ENCODE peak calls at places on chromosomes 1 and 21, in seven cellular contexts. One of them, this sample, is unnamed.

GRCh38 chr1:23568608-23569383 is 9.5 kb upstream of the ID3 start:
- DNase-seq in SK-N-SH: peak; percentile 65
- DNase-seq in K562: peak; percentile 73
- DNase-seq in HepG2: no peak
- DNase-seq in H1: no peak
- DNase-seq in HCT116: no peak
- DNase-seq in GM12878: no peak
- DNase-seq in this sample: no peak

GRCh38 chr21:18603246-18603645 is 199.7 kb upstream of the TMPRSS15 start:
- DNase-seq in H1: no peak
- DNase-seq in HCT116: no peak
- DNase-seq in GM12878: no peak
- DNase-seq in K562: no peak
- DNase-seq in SK-N-SH: no peak
- DNase-seq in HepG2: no peak
- DNase-seq in this sample: no peak

GRCh38 chr1:99171126-99171813 is 93.0 kb upstream of the PLPPR4 start:
- DNase-seq in SK-N-SH: no peak
- DNase-seq in GM12878: no peak
- DNase-seq in H1: no peak
- DNase-seq in K562: no peak
- DNase-seq in HepG2: no peak
- DNase-seq in HCT116: no peak
- DNase-seq in this sample: no peak

GRCh38 chr1:230877139-230877923 is 9.0 kb upstream of the C1orf198 start:
- DNase-seq in K562: no peak
- DNase-seq in SK-N-SH: no peak
- DNase-seq in HCT116: no peak
- DNase-seq in HepG2: no peak
- DNase-seq in H1: no peak
- DNase-seq in GM12878: no peak
- DNase-seq in this sample: no peak

GRCh38 chr1:16111771-16112557 is 38.5 kb upstream of the FAM131C start:
- DNase-seq in HepG2: no peak
- DNase-seq in SK-N-SH: no peak
- DNase-seq in HCT116: no peak
- DNase-seq in GM12878: no peak
- DNase-seq in K562: no peak
- DNase-seq in H1: no peak
- DNase-seq in this sample: no peak

GRCh38 chr1:216194721-216195120 is 228.5 kb downstream of the USH2A start:
- DNase-seq in GM12878: no peak
- DNase-seq in SK-N-SH: no peak
- DNase-seq in HepG2: no peak
- DNase-seq in HCT116: no peak
- DNase-seq in K562: no peak
- DNase-seq in H1: no peak
- DNase-seq in this sample: no peak

GRCh38 chr1:86706018-86706417 is 1.6 kb downstream of the SH3GLB1 start:
- DNase-seq in HCT116: no peak
- DNase-seq in HepG2: peak; percentile 9
- DNase-seq in K562: no peak
- DNase-seq in H1: no peak
- DNase-seq in SK-N-SH: no peak
- DNase-seq in GM12878: no peak
- DNase-seq in this sample: no peak

GRCh38 chr1:218711884-218712674 is 366.9 kb downstream of the TGFB2 start:
- DNase-seq in H1: no peak
- DNase-seq in SK-N-SH: no peak
- DNase-seq in HepG2: no peak
- DNase-seq in HCT116: no peak
- DNase-seq in GM12878: no peak
- DNase-seq in K562: no peak
- DNase-seq in this sample: no peak

GRCh38 chr1:227927971-227928741 is 19.6 kb downstream of the WNT9A start:
- DNase-seq in SK-N-SH: no peak
- DNase-seq in GM12878: no peak
- DNase-seq in K562: no peak
- DNase-seq in HepG2: no peak
- DNase-seq in HCT116: no peak
- DNase-seq in H1: no peak
- DNase-seq in this sample: no peak

GRCh38 chr1:201302168-201302896 is 19.0 kb downstream of the PKP1 start:
- DNase-seq in K562: no peak
- DNase-seq in HCT116: no peak
- DNase-seq in H1: no peak
- DNase-seq in SK-N-SH: no peak
- DNase-seq in GM12878: no peak
- DNase-seq in HepG2: no peak
- DNase-seq in this sample: no peak

GRCh38 chr1:42163114-42163513 is 1.4 kb downstream of the GUCA2A start:
- DNase-seq in HCT116: no peak
- DNase-seq in K562: peak; percentile 68
- DNase-seq in HepG2: peak; percentile 27
- DNase-seq in GM12878: no peak
- DNase-seq in SK-N-SH: no peak
- DNase-seq in H1: no peak
- DNase-seq in this sample: no peak

GRCh38 chr1:179206817-179207216 is 22.7 kb downstream of the ABL2 start:
- DNase-seq in SK-N-SH: no peak
- DNase-seq in K562: no peak
- DNase-seq in H1: no peak
- DNase-seq in HCT116: no peak
- DNase-seq in GM12878: no peak
- DNase-seq in HepG2: no peak
- DNase-seq in this sample: no peak

GRCh38 chr1:100657876-100658715 is 61.4 kb upstream of the VCAM1 start:
- DNase-seq in K562: no peak
- DNase-seq in HCT116: no peak
- DNase-seq in H1: no peak
- DNase-seq in GM12878: no peak
- DNase-seq in HepG2: peak; percentile 1
- DNase-seq in SK-N-SH: peak; percentile 7
- DNase-seq in this sample: no peak

GRCh38 chr21:34313116-34313515 is 50.7 kb upstream of the KCNE2 start:
- DNase-seq in SK-N-SH: no peak
- DNase-seq in HepG2: no peak
- DNase-seq in H1: no peak
- DNase-seq in GM12878: no peak
- DNase-seq in K562: no peak
- DNase-seq in HCT116: no peak
- DNase-seq in this sample: no peak

GRCh38 chr1:221335161-221336101 is 406.5 kb downstream of the DUSP10 start:
- DNase-seq in HepG2: peak; percentile 91
- DNase-seq in K562: no peak
- DNase-seq in HCT116: no peak
- DNase-seq in H1: no peak
- DNase-seq in GM12878: no peak
- DNase-seq in SK-N-SH: peak; percentile 4
- DNase-seq in this sample: no peak
- TF ChIP-seq POLR2AphosphoS5 in HepG2: no peak
- TF ChIP-seq POLR2AphosphoS5 in K562: no peak
- TF ChIP-seq POLR2AphosphoS5 in HCT116: no peak
- TF ChIP-seq POLR2AphosphoS5 in H1: no peak
- TF ChIP-seq POLR2AphosphoS5 in GM12878: no peak
- TF ChIP-seq POLR2AphosphoS5 in SK-N-SH: peak; percentile 71
- TF ChIP-seq POLR2AphosphoS5 in this sample: no peak

DNA sequence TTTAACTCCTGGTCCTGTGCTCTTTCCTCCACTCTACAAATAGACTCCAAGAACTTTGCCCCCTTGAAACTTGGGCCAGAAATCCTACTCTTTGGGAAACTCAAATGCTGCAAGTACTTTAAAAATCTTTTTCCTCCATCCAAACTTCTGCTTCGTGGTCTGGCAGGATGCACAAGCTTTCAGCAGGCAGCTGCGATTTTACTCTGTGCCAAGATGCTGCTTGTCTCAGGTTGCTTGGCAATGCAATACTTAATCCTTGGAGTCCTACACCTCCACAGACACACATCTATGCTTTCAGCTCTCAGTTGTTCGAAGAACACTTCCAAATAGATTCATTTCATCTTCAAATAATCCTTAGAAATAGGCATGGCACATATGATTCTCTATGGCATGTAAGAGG is 435.3 kb upstream of the USP24 start:
- DNase-seq in H1: no peak
- DNase-seq in HepG2: no peak
- DNase-seq in GM12878: no peak
- DNase-seq in HCT116: no peak
- DNase-seq in K562: no peak
- DNase-seq in SK-N-SH: no peak
- DNase-seq in this sample: no peak
- TF ChIP-seq SIN3A in H1: no peak
- TF ChIP-seq SIN3A in HepG2: no peak
- TF ChIP-seq SIN3A in GM12878: no peak
- TF ChIP-seq SIN3A in HCT116: no peak
- TF ChIP-seq SIN3A in K562: no peak
- TF ChIP-seq SIN3A in SK-N-SH: no peak
- TF ChIP-seq SIN3A in this sample: no peak

GRCh38 chr21:39580744-39581143 is 32.0 kb upstream of the B3GALT5 start:
- DNase-seq in HCT116: no peak
- DNase-seq in HepG2: no peak
- DNase-seq in H1: no peak
- DNase-seq in SK-N-SH: no peak
- DNase-seq in K562: no peak
- DNase-seq in GM12878: no peak
- DNase-seq in this sample: no peak
- TF ChIP-seq CTCF in HCT116: no peak
- TF ChIP-seq CTCF in HepG2: no peak
- TF ChIP-seq CTCF in H1: no peak
- TF ChIP-seq CTCF in SK-N-SH: no peak
- TF ChIP-seq CTCF in K562: no peak
- TF ChIP-seq CTCF in GM12878: no peak
- TF ChIP-seq CTCF in this sample: no peak

GRCh38 chr1:58573705-58574591 is 3.1 kb downstream of the TACSTD2 start:
- DNase-seq in HCT116: no peak
- DNase-seq in GM12878: peak; percentile 93
- DNase-seq in H1: peak; percentile 41
- DNase-seq in SK-N-SH: no peak
- DNase-seq in HepG2: peak; percentile 24
- DNase-seq in K562: no peak
- DNase-seq in this sample: no peak

GRCh38 chr1:58577676-58578073 is 623 bp upstream of the TACSTD2 start:
- DNase-seq in HepG2: no peak
- DNase-seq in H1: no peak
- DNase-seq in SK-N-SH: no peak
- DNase-seq in HCT116: no peak
- DNase-seq in K562: no peak
- DNase-seq in GM12878: no peak
- DNase-seq in this sample: no peak

GRCh38 chr1:58575831-58576726 is 973 bp downstream of the TACSTD2 start:
- DNase-seq in HCT116: no peak
- DNase-seq in SK-N-SH: no peak
- DNase-seq in K562: no peak
- DNase-seq in GM12878: no peak
- DNase-seq in HepG2: no peak
- DNase-seq in H1: no peak
- DNase-seq in this sample: no peak

GRCh38 chr1:58574816-58575215 is 2.2 kb downstream of the TACSTD2 start:
- DNase-seq in HCT116: no peak
- DNase-seq in HepG2: no peak
- DNase-seq in SK-N-SH: no peak
- DNase-seq in H1: peak; percentile 1
- DNase-seq in GM12878: no peak
- DNase-seq in K562: no peak
- DNase-seq in this sample: no peak

GRCh38 chr1:58576727-58577675 is at the start of gene TACSTD2:
- DNase-seq in H1: peak; percentile 83
- DNase-seq in HepG2: no peak
- DNase-seq in GM12878: no peak
- DNase-seq in K562: no peak
- DNase-seq in HCT116: no peak
- DNase-seq in SK-N-SH: no peak
- DNase-seq in this sample: no peak
- TF ChIP-seq POLR2AphosphoS5 in H1: no peak
- TF ChIP-seq POLR2AphosphoS5 in HepG2: no peak
- TF ChIP-seq POLR2AphosphoS5 in GM12878: no peak
- TF ChIP-seq POLR2AphosphoS5 in K562: no peak
- TF ChIP-seq POLR2AphosphoS5 in HCT116: peak; percentile 41
- TF ChIP-seq POLR2AphosphoS5 in SK-N-SH: no peak
- TF ChIP-seq POLR2AphosphoS5 in this sample: no peak

DNA sequence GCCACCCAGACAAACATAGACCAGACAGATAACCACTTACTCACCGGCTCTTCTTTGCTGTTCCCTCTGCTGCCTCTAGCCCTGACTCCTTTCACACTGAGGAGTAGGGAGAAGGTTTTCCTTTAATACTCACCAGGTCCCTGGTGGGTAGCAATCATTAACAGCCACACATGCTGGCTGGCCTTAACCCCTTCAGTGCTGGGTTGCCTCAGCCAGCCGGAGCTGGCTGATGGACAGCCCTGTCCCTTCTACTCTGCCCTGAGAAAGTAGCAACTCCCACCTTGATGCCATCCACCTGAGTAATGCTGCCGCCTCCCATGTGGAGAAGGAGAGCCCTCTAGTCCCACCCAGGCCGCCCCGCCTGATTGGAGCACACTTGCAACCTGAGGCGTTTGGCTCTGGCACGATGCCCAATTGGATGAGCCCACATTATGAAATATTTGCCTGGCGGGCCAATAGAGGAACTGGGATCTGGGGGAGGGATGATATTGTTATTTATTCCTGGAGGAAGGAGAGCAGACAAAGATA is 71.6 kb downstream of the PLEKHA6 start:
- DNase-seq in HCT116: peak; percentile 87
- DNase-seq in GM12878: no peak
- DNase-seq in K562: peak; percentile 32
- DNase-seq in HepG2: peak; percentile 79
- DNase-seq in SK-N-SH: peak; percentile 68
- DNase-seq in H1: peak; percentile 82
- DNase-seq in this sample: no peak
- TF ChIP-seq SIN3A in HCT116: no peak
- TF ChIP-seq SIN3A in GM12878: no peak
- TF ChIP-seq SIN3A in K562: no peak
- TF ChIP-seq SIN3A in HepG2: no peak
- TF ChIP-seq SIN3A in SK-N-SH: no peak
- TF ChIP-seq SIN3A in H1: no peak
- TF ChIP-seq SIN3A in this sample: no peak

DNA sequence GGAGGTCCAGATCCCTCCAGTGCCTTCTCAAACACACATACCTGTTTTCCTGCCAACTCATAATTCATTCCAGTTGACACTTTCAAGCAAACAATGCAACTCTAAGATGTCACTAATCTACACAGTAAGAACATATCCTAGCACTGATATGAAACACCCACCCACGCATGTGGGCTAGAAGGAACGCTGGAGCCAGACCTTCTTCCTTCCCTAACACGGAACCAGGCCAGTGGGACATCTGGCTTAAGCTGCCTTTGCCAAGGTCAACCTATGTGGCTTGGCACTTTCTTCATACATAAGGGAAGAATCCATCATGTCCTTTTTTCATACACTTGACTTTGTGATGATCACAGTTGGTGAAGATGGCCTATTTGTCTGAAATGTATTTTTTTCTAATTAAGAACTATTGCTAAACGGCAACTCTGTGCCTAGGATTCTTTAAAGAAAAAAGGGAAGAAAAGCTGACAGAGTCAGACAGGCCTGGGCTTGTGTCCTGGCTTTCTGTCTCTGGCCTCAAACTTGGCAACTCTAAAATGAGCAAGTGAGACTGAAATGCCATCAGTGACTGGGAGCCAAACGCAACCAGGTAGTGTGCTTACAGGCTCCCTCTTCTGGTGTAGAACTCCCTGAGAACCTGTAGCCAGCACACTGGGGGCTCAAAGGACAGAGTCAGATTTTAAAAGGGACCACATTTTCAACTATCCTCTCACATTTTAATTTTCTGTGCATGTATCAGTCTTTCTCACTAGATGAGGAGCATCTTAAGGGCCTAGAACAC is 92.6 kb upstream of the BEND5 start:
- DNase-seq in GM12878: no peak
- DNase-seq in K562: no peak
- DNase-seq in HepG2: peak; percentile 3
- DNase-seq in HCT116: no peak
- DNase-seq in SK-N-SH: no peak
- DNase-seq in H1: no peak
- DNase-seq in this sample: no peak
- TF ChIP-seq CTCF in GM12878: no peak
- TF ChIP-seq CTCF in K562: no peak
- TF ChIP-seq CTCF in HepG2: no peak
- TF ChIP-seq CTCF in HCT116: peak; percentile 2
- TF ChIP-seq CTCF in SK-N-SH: peak; percentile 8
- TF ChIP-seq CTCF in H1: peak; percentile 52
- TF ChIP-seq CTCF in this sample: no peak